ENCODE peak calls at places on chromosomes 7 and 10, in ten cellular contexts. H is IMR-90, V is foreskin fibroblast, L is BJ, D is heart left ventricle, R is NB4, E is kidney epithelial cell, Z is brain microvascular endothelial cell, G is GM12878, P is tibial artery. O is an unnamed sample.

GRCh38 chr7:149295481-149295850 is 33.5 kb downstream of the ZNF783 start:
- DNase-seq in L (no peak), V (no peak), D (no peak), H (no peak), R (no peak), P (no peak), Z (no peak), E (no peak), G (no peak), O (no peak)

GRCh38 chr10:94016727-94017714 is 23.3 kb downstream of the PLCE1 start:
- DNase-seq in G (no peak), D (no peak), H (peak), R (no peak), L (no peak), E (no peak), P (no peak), V (no peak), Z (peak), O (no peak)

GRCh38 chr7:121530251-121531174 is 134.4 kb upstream of the FAM3C start:
- DNase-seq in D (peak), G (peak), R (peak), H (peak), L (peak), E (peak), P (no peak), V (peak), Z (peak), O (peak)

GRCh38 chr7:151207315-151207714 is 3.0 kb downstream of the H2BK1 start:
- DNase-seq in D (no peak), L (no peak), H (no peak), V (no peak), P (no peak), R (no peak), Z (no peak), G (no peak), E (no peak), O (no peak)

GRCh38 chr7:25820432-25821040 is 331.5 kb upstream of the NFE2L3 start:
- DNase-seq in E (no peak), G (no peak), L (no peak), R (peak), V (no peak), Z (no peak), P (no peak), D (no peak), H (no peak), O (no peak)

GRCh38 chr10:102994551-102995295 is 76.6 kb downstream of the CNNM2 start:
- DNase-seq in L (no peak), V (no peak), D (no peak), G (no peak), H (no peak), E (no peak), Z (no peak), R (peak), P (no peak), O (no peak)

GRCh38 chr10:114694062-114694461 is 36.0 kb upstream of the ABLIM1 start:
- DNase-seq in P (no peak), V (no peak), E (no peak), H (no peak), R (no peak), Z (no peak), L (no peak), D (no peak), G (no peak), O (no peak)

GRCh38 chr7:145978769-145979168 is 137.8 kb upstream of the CNTNAP2 start:
- DNase-seq in E (no peak), G (no peak), V (no peak), D (no peak), H (no peak), Z (no peak), P (no peak), L (no peak), R (no peak), O (no peak)

GRCh38 chr7:7829667-7830066 is 111.3 kb upstream of the RPA3 start:
- DNase-seq in G (no peak), Z (no peak), R (no peak), E (no peak), H (no peak), D (no peak), L (no peak), P (no peak), V (no peak), O (no peak)

GRCh38 chr10:103839867-103840746 is 15.3 kb downstream of the SH3PXD2A start:
- DNase-seq in P (peak), R (no peak), L (no peak), E (no peak), V (no peak), G (no peak), Z (no peak), H (no peak), D (peak), O (no peak)

GRCh38 chr10:102744374-102745051 is 765 bp downstream of the WBP1L start:
- DNase-seq in Z (no peak), H (peak), L (no peak), R (no peak), G (no peak), D (no peak), P (peak), V (peak), E (no peak), O (no peak)

GRCh38 chr10:3186365-3186764 is 13.8 kb upstream of the PITRM1 start:
- DNase-seq in V (no peak), E (no peak), Z (no peak), R (no peak), D (no peak), G (no peak), P (no peak), L (no peak), H (no peak), O (no peak)

GRCh38 chr10:121988361-121989324 is at the start of gene TACC2:
- DNase-seq in E (no peak), V (no peak), L (no peak), H (no peak), R (no peak), P (no peak), Z (no peak), D (no peak), G (no peak), O (no peak)

GRCh38 chr10:5442056-5442989 is 30.0 kb downstream of the NET1 start:
- DNase-seq in Z (peak), P (no peak), D (no peak), R (peak), H (peak), L (no peak), E (no peak), V (no peak), G (no peak), O (no peak)

GRCh38 chr10:89574348-89574747 is 39.0 kb upstream of the SLC16A12 start:
- DNase-seq in E (no peak), D (no peak), H (no peak), L (no peak), R (peak), G (no peak), V (no peak), Z (peak), P (no peak), O (no peak)

GRCh38 chr10:62083868-62084267 is 182.4 kb downstream of the ARID5B start:
- DNase-seq in P (no peak), D (peak), L (no peak), Z (peak), E (no peak), G (no peak), H (peak), V (peak), R (no peak), O (peak)

GRCh38 chr10:30219977-30220751 is 128.9 kb downstream of the MTPAP start:
- DNase-seq in V (no peak), R (peak), L (no peak), E (peak), H (peak), Z (peak), D (peak), G (no peak), P (no peak), O (peak)
- H3K4me3 ChIP-seq in V (no peak), R (peak), L (no peak), E (no peak), H (no peak), Z (peak), D (peak), G (no peak), P (peak), O (no peak)

GRCh38 chr10:79905322-79906314 is 43.3 kb downstream of the SFTPD start:
- DNase-seq in Z (peak), H (peak), L (no peak), P (no peak), D (no peak), V (peak), E (peak), G (no peak), R (peak), O (no peak)
- H3K4me3 ChIP-seq in Z (peak), H (peak), L (peak), P (peak), D (peak), V (peak), E (peak), G (peak), R (peak), O (peak)

GRCh38 chr7:50068850-50069551 is 24.0 kb downstream of the ZPBP start:
- DNase-seq in P (no peak), D (no peak), E (peak), G (peak), R (peak), V (no peak), Z (peak), H (no peak), L (no peak), O (no peak)
- H3K4me3 ChIP-seq in P (peak), D (peak), E (peak), G (peak), R (peak), V (peak), Z (peak), H (no peak), L (peak), O (no peak)

GRCh38 chr10:76732306-76732705 is 905.3 kb downstream of the KCNMA1 start:
- DNase-seq in P (no peak), H (no peak), L (no peak), D (no peak), Z (no peak), G (no peak), R (no peak), E (no peak), V (no peak), O (peak)
- H3K4me3 ChIP-seq in P (no peak), H (no peak), L (no peak), D (no peak), Z (no peak), G (no peak), R (no peak), E (no peak), V (no peak), O (no peak)

GRCh38 chr10:96756111-96756903 is 36.0 kb upstream of the PIK3AP1 start:
- DNase-seq in G (no peak), H (no peak), R (no peak), P (no peak), E (no peak), L (no peak), Z (no peak), V (no peak), D (no peak), O (no peak)

GRCh38 chr10:96758423-96758822 is 38.1 kb upstream of the PIK3AP1 start:
- DNase-seq in H (no peak), D (peak), E (no peak), G (peak), V (no peak), R (peak), P (no peak), L (no peak), Z (no peak), O (no peak)

GRCh38 chr10:96752380-96752779 is 32.1 kb upstream of the PIK3AP1 start:
- DNase-seq in G (no peak), E (no peak), L (no peak), V (no peak), H (no peak), R (peak), D (no peak), Z (no peak), P (no peak), O (no peak)

GRCh38 chr10:96753956-96754355 is 33.6 kb upstream of the PIK3AP1 start:
- DNase-seq in L (no peak), E (no peak), V (no peak), P (no peak), H (no peak), R (no peak), D (no peak), G (no peak), Z (no peak), O (no peak)
- H3K4me3 ChIP-seq in L (no peak), E (no peak), V (no peak), P (no peak), H (no peak), R (no peak), D (no peak), G (no peak), Z (no peak), O (no peak)

DNA sequence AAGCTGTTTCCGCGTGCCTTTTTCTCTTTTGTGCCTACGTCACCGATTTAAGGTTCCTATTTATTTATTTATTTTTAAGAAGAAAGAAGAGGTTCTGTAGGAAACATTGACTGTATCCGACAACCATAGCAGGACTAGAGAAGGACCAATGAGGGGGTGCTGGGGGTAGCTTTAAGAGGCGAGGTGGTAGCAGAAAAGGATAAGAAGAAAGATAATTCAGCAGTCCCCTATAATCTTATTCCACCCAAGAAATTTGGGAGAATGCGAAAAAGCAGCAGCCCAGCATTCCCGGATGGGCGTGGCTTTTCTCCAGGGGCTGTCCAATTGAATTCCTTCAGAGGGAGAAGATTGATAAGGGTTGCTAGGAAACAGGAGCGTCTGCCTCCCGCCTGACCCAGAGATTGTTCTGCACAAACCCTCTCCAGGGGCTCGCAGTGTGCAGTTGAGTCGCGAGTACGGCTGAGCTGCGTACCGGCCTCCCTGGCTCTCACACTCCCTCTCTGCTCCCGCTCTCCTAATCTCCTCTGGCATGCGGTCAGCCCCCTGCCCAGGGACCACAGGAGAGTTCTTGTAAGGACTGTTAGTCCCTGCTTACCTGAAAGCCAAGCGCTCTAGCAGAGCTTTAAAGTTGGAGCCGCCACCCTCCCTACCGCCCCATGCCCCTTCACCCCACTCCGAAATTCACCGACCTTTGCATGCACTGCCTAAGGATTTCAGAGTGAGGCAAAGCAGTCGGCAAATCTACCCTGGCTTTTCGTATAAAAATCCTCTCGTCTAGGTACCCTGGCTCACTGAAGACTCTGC is at the start of gene GRM3:
- DNase-seq in V (no peak), E (no peak), D (peak), H (no peak), G (no peak), Z (peak), P (no peak), L (no peak), R (no peak), O (no peak)
- H3K4me3 ChIP-seq in V (no peak), E (no peak), D (peak), H (no peak), G (no peak), Z (peak), P (peak), L (no peak), R (no peak), O (no peak)

DNA sequence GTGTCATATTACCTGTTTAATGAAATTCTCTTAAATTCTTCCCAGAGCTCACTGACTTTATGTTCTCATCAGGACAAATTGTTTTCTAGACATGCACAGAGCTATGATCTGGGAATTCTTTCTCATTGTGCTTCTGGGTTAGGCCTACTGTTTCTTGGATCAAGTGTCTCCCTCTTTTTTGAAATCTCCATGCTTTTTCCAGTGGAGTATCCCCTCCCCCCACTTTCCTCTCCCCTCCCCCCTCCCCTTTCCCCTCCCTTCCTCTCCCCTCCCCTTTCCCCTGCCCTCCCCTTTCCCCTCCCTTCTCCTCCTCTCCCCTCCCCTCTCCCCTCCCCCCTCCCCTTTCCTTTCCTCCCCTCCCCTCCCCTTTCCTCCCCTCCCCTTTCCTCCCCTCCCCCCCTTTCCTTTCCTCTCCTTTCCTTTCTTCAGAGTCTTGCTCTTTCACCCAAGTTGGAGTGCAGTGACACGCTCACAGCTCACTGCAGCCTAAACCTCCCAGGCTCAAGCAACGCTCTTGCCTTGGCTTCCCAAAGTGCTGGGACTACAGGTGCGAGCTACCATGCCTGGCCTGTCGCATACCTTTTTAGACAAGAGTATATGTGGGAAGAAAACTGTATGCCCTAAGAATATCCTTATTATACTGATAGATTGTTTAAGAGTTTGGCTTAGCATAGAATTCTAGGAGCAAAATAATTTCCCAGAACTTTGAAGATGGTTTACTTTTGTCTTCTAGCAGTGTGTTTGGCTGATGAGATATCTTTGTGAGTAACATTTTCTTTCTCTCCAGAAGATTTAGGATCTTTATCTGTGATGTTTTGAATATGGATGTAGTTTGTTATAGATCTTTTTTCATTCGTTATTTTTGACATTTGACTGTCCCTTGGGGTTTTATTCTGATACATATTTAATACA is 2.5 kb downstream of the DYNC2I1 start:
- DNase-seq in L (no peak), H (no peak), D (no peak), G (no peak), R (peak), P (no peak), Z (no peak), V (no peak), E (no peak), O (no peak)
- H3K4me3 ChIP-seq in L (no peak), H (no peak), D (no peak), G (no peak), R (no peak), P (no peak), Z (no peak), V (no peak), E (no peak), O (no peak)

DNA sequence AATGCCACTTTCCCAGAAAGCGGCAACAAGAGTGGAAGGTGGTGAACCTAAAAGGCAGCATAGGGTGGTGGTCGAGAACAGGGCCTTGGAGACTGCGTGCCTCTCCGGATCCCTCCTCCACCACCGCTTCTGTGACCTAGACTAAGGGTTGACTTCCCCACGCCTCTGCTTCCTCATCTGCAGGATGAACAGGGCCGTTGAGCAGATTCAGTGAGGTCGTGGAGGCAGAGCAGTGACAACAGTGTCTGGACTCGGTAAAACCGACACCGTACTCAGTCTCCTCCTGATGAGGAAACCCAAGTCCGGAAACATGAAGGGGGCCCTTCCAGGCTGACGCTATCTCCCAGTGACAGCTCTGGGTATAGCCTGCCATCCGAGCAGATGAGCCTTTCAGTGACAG is 162.6 kb downstream of the CELF2 start:
- DNase-seq in Z (no peak), P (no peak), D (peak), L (no peak), E (no peak), R (peak), V (no peak), G (no peak), H (no peak), O (no peak)
- H3K4me3 ChIP-seq in Z (no peak), P (no peak), D (no peak), L (no peak), E (no peak), R (peak), V (no peak), G (peak), H (no peak), O (no peak)